ENCODE peak calls at places on chromosome 11, in seven cellular contexts. D is anterior cingulate cortex, W is NB4, X is Panc1, Q is NCI-H1694 treated with DMSO at 0.1 percent for 48 hours, N is naive B cell, V is K562. L is an unnamed sample.

GRCh38 chr11:8361206-8361605 is 97.5 kb upstream of the LMO1 start:
- DNase-seq in V (no peak), D (no peak), X (no peak), Q (no peak), N (no peak), W (no peak), L (no peak)

GRCh38 chr11:128598755-128599154 is 11.4 kb upstream of the ETS1 start:
- DNase-seq in Q (no peak), N (no peak), W (no peak), V (no peak), X (no peak), D (no peak), L (no peak)

GRCh38 chr11:34633990-34634725 is 13.3 kb downstream of the EHF start:
- DNase-seq in Q (no peak), V (no peak), D (no peak), W (peak; percentile 75), N (no peak), X (no peak), L (no peak)

GRCh38 chr11:114236829-114237228 is 59.4 kb upstream of the NNMT start:
- DNase-seq in W (no peak), X (no peak), Q (no peak), D (no peak), N (no peak), V (no peak), L (no peak)

GRCh38 chr11:31809543-31809856 is 1.6 kb downstream of the PAX6 start:
- DNase-seq in N (no peak), X (no peak), W (no peak), D (no peak), Q (no peak), V (no peak), L (no peak)

GRCh38 chr11:597166-597725 is 18.5 kb downstream of the IRF7 start:
- DNase-seq in V (no peak), X (no peak), Q (no peak), D (no peak), W (no peak), N (no peak), L (no peak)

GRCh38 chr11:111148953-111149352 is 96.6 kb upstream of the POU2AF2 start:
- DNase-seq in V (no peak), D (no peak), Q (no peak), N (no peak), W (no peak), X (no peak), L (no peak)

GRCh38 chr11:13333456-13333957 is 55.9 kb downstream of the BMAL1 start:
- DNase-seq in Q (no peak), N (no peak), W (peak; percentile 39), V (no peak), D (no peak), X (no peak), L (no peak)

GRCh38 chr11:132060546-132060945 is 690.1 kb downstream of the NTM start:
- DNase-seq in X (no peak), Q (no peak), W (no peak), D (no peak), N (no peak), V (no peak), L (no peak)

GRCh38 chr11:26753738-26754504 is 32.1 kb upstream of the SLC5A12 start:
- DNase-seq in X (peak; percentile 13), Q (peak; percentile 72), V (peak; percentile 7), W (peak; percentile 59), N (no peak), D (peak; percentile 3), L (no peak)

GRCh38 chr11:22666700-22667439 is 459 bp downstream of the GAS2 start:
- DNase-seq in Q (peak; percentile 50), V (no peak), D (peak; percentile 17), W (no peak), N (no peak), X (no peak), L (no peak)

GRCh38 chr11:35968386-35969088 is 24.7 kb downstream of the LDLRAD3 start:
- DNase-seq in W (no peak), X (no peak), D (peak; percentile 5), Q (peak; percentile 94), V (no peak), N (no peak), L (no peak)

GRCh38 chr11:64786308-64786707 is 8.0 kb upstream of the SF1 start:
- DNase-seq in N (no peak), V (no peak), W (no peak), D (no peak), X (no peak), Q (no peak), L (no peak)

GRCh38 chr11:131693756-131694155 is 323.3 kb downstream of the NTM start:
- DNase-seq in V (no peak), N (no peak), Q (no peak), X (no peak), W (no peak), D (no peak), L (no peak)

GRCh38 chr11:108881136-108881535 is 216.3 kb downstream of the DDX10 start:
- DNase-seq in D (no peak), X (no peak), Q (no peak), W (no peak), N (no peak), V (no peak), L (no peak)

GRCh38 chr11:73404048-73404447 is 27.8 kb downstream of the RELT start:
- DNase-seq in N (no peak), Q (peak; percentile 5), X (no peak), D (no peak), W (peak; percentile 67), V (peak; percentile 76), L (peak; percentile 55)

GRCh38 chr11:1396375-1396841 is 6.7 kb downstream of the BRSK2 start:
- DNase-seq in W (no peak), Q (no peak), N (no peak), V (no peak), D (no peak), X (no peak), L (no peak)

GRCh38 chr11:120424185-120424969 is 87.2 kb upstream of the GRIK4 start:
- DNase-seq in D (no peak), Q (no peak), V (no peak), X (no peak), N (no peak), W (no peak), L (peak; percentile 22)

GRCh38 chr11:63240791-63241379 is 2.5 kb downstream of the SLC22A25 start:
- DNase-seq in X (no peak), N (no peak), W (no peak), Q (no peak), V (no peak), D (no peak), L (no peak)

GRCh38 chr11:36065436-36065835 is 121.6 kb downstream of the LDLRAD3 start:
- DNase-seq in V (no peak), W (no peak), N (no peak), D (no peak), Q (no peak), X (no peak), L (no peak)

GRCh38 chr11:85423331-85423730 is 203.8 kb downstream of the DLG2 start:
- DNase-seq in Q (no peak), D (no peak), X (no peak), V (no peak), W (no peak), N (no peak), L (no peak)

GRCh38 chr11:95641506-95641905 is 148.1 kb downstream of the FAM76B start:
- DNase-seq in Q (no peak), N (peak; percentile 33), X (no peak), V (no peak), W (peak; percentile 26), D (no peak), L (no peak)

GRCh38 chr11:117473692-117474091 is 146.0 kb downstream of the CEP164 start:
- DNase-seq in D (no peak), V (no peak), W (no peak), N (no peak), X (no peak), Q (no peak), L (no peak)

GRCh38 chr11:134701564-134702165 is 289.6 kb upstream of the B3GAT1 start:
- DNase-seq in V (no peak), W (no peak), Q (no peak), N (no peak), D (no peak), X (no peak), L (no peak)

GRCh38 chr11:11822946-11823345 is 18.8 kb upstream of the USP47 start:
- DNase-seq in D (no peak), X (no peak), V (no peak), N (no peak), Q (no peak), W (no peak), L (no peak)